ENCODE peak calls at places on chromosomes 4 and X, in eight cellular contexts. N, C, P, X, L, O, Z and D are unnamed samples.

GRCh38 chrX:148380107-148380506 is 120.3 kb upstream of the AFF2 start:
- DNase-seq in P (no peak), C (no peak), X (no peak), L (no peak), N (no peak), O (no peak), Z (no peak), D (no peak)

GRCh38 chrX:145923376-145923775 is 105.7 kb downstream of the SLITRK2 start:
- DNase-seq in O (no peak), N (no peak), P (no peak), X (no peak), L (no peak), C (no peak), Z (no peak), D (peak; percentile 14)

GRCh38 chr4:152102184-152103000 is 341.6 kb upstream of the GATB start:
- DNase-seq in O (peak; percentile 97), N (peak; percentile 55), P (no peak), C (no peak), Z (no peak), L (peak; percentile 24), X (no peak), D (no peak)

GRCh38 chr4:28966982-28967381 is 1753.2 kb upstream of the PCDH7 start:
- DNase-seq in Z (no peak), C (no peak), P (no peak), X (no peak), L (no peak), N (peak; percentile 77), O (peak; percentile 50), D (no peak)

GRCh38 chr4:159764343-159764952 is 661.6 kb downstream of the RAPGEF2 start:
- DNase-seq in Z (no peak), N (peak; percentile 11), P (no peak), X (peak; percentile 31), L (peak; percentile 68), C (no peak), O (peak; percentile 64), D (peak; percentile 51)

GRCh38 chr4:11614426-11614825 is 185.7 kb upstream of the HS3ST1 start:
- DNase-seq in L (no peak), Z (peak; percentile 16), X (no peak), C (no peak), O (peak; percentile 98), N (no peak), P (no peak), D (no peak)

GRCh38 chr4:73817341-73817740 is 19.1 kb upstream of the CXCL6 start:
- DNase-seq in L (no peak), O (peak; percentile 36), P (no peak), Z (no peak), X (no peak), C (no peak), N (no peak), D (no peak)

GRCh38 chrX:45758738-45759397 is 558.2 kb upstream of the DIPK2B start:
- DNase-seq in P (no peak), X (no peak), C (no peak), N (no peak), O (peak; percentile 62), L (no peak), Z (no peak), D (no peak)

GRCh38 chrX:16643160-16643559 is 6.8 kb upstream of the S100G start:
- DNase-seq in L (no peak), C (no peak), Z (no peak), P (peak; percentile 23), O (peak; percentile 88), N (peak; percentile 44), X (no peak), D (no peak)

GRCh38 chrX:33923262-33923661 is 208.9 kb downstream of the FAM47A start:
- DNase-seq in C (peak; percentile 60), O (no peak), L (no peak), X (no peak), Z (no peak), N (no peak), P (no peak), D (no peak)

GRCh38 chr4:71004281-71004851 is 10.9 kb downstream of the DCK start:
- DNase-seq in L (peak; percentile 62), C (no peak), P (no peak), N (no peak), Z (no peak), X (no peak), O (no peak), D (peak; percentile 15)

GRCh38 chr4:141686146-141686775 is 49.9 kb downstream of the IL15 start:
- DNase-seq in C (no peak), X (no peak), O (peak; percentile 75), L (no peak), Z (no peak), P (no peak), N (no peak), D (no peak)

GRCh38 chrX:110003167-110004156 is 548 bp downstream of the TMEM164 start:
- DNase-seq in X (no peak), Z (peak; percentile 39), C (no peak), L (no peak), O (peak; percentile 12), N (no peak), P (no peak), D (no peak)

GRCh38 chrX:19127649-19128168 is 5.4 kb upstream of the ADGRG2 start:
- DNase-seq in N (no peak), Z (no peak), C (no peak), P (peak; percentile 0), X (no peak), O (peak; percentile 25), L (no peak), D (no peak)

GRCh38 chr4:6017030-6017429 is 1.2 kb downstream of the C4orf50 start:
- DNase-seq in O (no peak), X (no peak), N (no peak), Z (no peak), L (no peak), C (no peak), P (no peak), D (no peak)

GRCh38 chr4:66574145-66574978 is 904.1 kb upstream of the EPHA5 start:
- DNase-seq in Z (no peak), O (no peak), P (peak; percentile 35), C (no peak), L (no peak), X (no peak), N (peak; percentile 68), D (no peak)

GRCh38 chrX:114049063-114049462 is 534.8 kb upstream of the HTR2C start:
- DNase-seq in X (no peak), O (peak; percentile 3), Z (no peak), N (no peak), P (no peak), C (no peak), L (no peak), D (no peak)

GRCh38 chrX:479273-479981 is 92.7 kb upstream of the PPP2R3B start:
- DNase-seq in Z (no peak), P (no peak), O (no peak), X (no peak), N (no peak), C (no peak), L (no peak), D (no peak)

GRCh38 chrX:38618152-38618551 is 56.8 kb downstream of the TSPAN7 start:
- DNase-seq in Z (no peak), X (no peak), L (no peak), N (no peak), O (no peak), P (no peak), C (no peak), D (no peak)
- TF ChIP-seq CTCF in Z (no peak), X (no peak), L (no peak), N (no peak), O (no peak), P (no peak), C (no peak), D (no peak)

GRCh38 chr4:154858166-154858565 is 77.1 kb downstream of the RBM46 start:
- DNase-seq in P (no peak), X (no peak), C (no peak), N (no peak), Z (no peak), O (no peak), L (no peak), D (no peak)

GRCh38 chr4:154854362-154854761 is 73.3 kb downstream of the RBM46 start:
- DNase-seq in N (no peak), O (peak; percentile 39), X (no peak), P (no peak), L (peak; percentile 8), C (no peak), Z (no peak), D (no peak)
- TF ChIP-seq CTCF in N (no peak), O (peak; percentile 29), X (no peak), P (no peak), L (peak; percentile 41), C (no peak), Z (no peak), D (peak; percentile 33)

DNA sequence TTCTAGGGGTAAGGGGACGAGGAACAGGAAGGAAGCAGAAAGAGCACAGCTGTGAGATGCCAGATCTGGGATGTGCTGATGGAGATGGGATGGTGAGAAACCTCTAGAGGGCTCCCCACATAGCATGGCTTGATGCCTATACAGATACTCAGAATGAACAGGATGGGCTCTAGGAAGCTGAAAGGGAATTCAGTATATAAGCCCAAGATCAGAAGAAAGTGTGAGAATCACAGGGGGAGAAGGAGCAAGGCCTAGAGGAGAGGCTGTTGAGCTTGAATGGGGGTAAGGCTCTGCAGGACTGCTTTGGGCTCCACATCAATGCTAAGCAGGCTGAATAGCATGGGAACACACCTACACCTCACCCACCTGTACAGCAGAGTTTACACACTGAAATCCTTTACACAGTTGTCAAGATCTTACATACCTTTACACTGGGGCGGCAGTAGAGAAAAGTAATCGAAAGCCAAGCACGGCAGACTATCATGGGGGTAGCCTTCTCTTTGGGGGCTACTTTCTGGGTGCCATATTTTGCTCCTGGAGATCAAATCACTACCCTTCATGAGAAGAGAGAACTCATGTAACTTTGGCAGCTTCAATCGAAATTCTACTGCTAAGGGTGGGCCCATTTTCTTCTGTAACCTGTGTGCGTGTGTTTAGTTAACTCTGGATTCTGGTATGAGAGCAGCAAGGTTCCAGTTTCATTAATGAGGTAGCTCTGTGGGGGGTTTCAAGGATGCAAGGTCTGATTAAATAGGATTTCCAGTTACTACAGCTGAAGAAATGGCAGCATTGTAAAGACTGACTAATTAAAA is 30.6 kb downstream of the HOPX start:
- DNase-seq in L (no peak), X (no peak), Z (no peak), O (no peak), P (no peak), N (no peak), C (no peak), D (no peak)
- TF ChIP-seq CTCF in L (no peak), X (no peak), Z (no peak), O (no peak), P (no peak), N (no peak), C (no peak), D (peak; percentile 35)

DNA sequence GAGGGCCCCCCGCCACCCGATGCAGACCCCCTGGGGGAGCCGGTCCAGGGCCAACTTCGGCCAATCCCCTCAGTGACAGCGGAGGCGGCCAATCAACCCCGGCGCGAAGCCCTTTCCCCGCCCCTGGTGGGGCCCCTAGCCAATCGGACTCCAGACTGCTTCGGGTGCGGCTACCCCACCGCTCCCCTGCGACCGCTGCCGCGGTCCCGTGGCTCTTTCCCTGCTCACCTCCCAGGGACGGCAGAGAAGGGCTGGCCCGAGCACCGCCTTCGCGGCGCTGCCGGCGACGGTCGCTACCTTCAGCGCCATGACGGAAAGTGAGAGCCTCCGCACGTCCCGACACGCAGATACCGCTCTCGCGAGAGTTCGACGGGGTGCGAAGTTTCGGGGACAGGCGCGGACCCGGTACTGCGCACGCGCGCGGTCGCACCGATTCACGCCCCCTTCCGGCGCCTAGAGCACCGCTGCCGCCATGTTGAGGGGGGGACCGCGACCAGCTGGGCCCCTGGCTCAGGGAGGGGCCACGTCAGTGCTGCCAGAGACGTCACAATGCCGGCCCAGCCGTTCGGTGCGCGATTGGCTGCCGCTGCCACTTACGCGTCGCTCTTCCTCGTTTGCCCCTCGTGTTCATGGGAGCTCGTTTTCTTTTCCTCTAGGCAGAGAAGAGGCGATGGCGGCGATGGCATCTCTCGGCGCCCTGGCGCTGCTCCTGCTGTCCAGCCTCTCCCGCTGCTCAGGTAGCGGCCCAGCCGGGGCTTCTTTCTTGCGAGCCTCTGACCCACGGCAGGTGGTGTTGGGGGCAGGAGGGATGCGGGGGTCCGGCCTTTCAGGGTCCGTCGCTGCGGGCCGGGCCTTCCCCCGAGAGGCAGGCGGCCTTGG is at the start of the genes IDH3G and SSR4:
- DNase-seq in O (peak; percentile 79), Z (peak; percentile 90), X (peak; percentile 98), C (peak; percentile 90), L (peak; percentile 91), N (peak; percentile 85), P (peak; percentile 87), D (peak; percentile 97)
- TF ChIP-seq CTCF in O (peak; percentile 16), Z (no peak), X (no peak), C (no peak), L (no peak), N (peak; percentile 54), P (no peak), D (peak; percentile 31)